ENCODE peak calls at places on chromosomes 3 and 15, in five cellular contexts. One of them, this sample, is unnamed.

GRCh38 chr15:62035256-62035908 is 24.9 kb downstream of the VPS13C start:
- DNase-seq in neural progenitor cell: no peak
- DNase-seq in B cell: no peak
- DNase-seq in fibroblast of the aortic adventitia: peak; percentile 69
- DNase-seq in upper lobe of right lung: no peak
- DNase-seq in this sample: peak; percentile 55

GRCh38 chr3:50333744-50334328 is 5.8 kb upstream of the TUSC2 start:
- DNase-seq in neural progenitor cell: no peak
- DNase-seq in upper lobe of right lung: no peak
- DNase-seq in B cell: no peak
- DNase-seq in fibroblast of the aortic adventitia: peak; percentile 94
- DNase-seq in this sample: peak; percentile 94

GRCh38 chr15:70856884-70857546 is 3.1 kb upstream of the LARP6 start:
- DNase-seq in upper lobe of right lung: no peak
- DNase-seq in B cell: no peak
- DNase-seq in neural progenitor cell: no peak
- DNase-seq in fibroblast of the aortic adventitia: peak; percentile 100
- DNase-seq in this sample: peak; percentile 99

GRCh38 chr3:23496165-23496564 is 293.0 kb downstream of the UBE2E2 start:
- DNase-seq in B cell: no peak
- DNase-seq in fibroblast of the aortic adventitia: no peak
- DNase-seq in neural progenitor cell: no peak
- DNase-seq in upper lobe of right lung: no peak
- DNase-seq in this sample: no peak

GRCh38 chr3:126569390-126569975 is 10.8 kb upstream of the C3orf22 start:
- DNase-seq in neural progenitor cell: no peak
- DNase-seq in B cell: no peak
- DNase-seq in fibroblast of the aortic adventitia: no peak
- DNase-seq in upper lobe of right lung: no peak
- DNase-seq in this sample: no peak

GRCh38 chr15:81939604-81940440 is 106.0 kb downstream of the MEX3B start:
- DNase-seq in upper lobe of right lung: no peak
- DNase-seq in B cell: no peak
- DNase-seq in neural progenitor cell: peak; percentile 60
- DNase-seq in fibroblast of the aortic adventitia: peak; percentile 34
- DNase-seq in this sample: peak; percentile 44

GRCh38 chr3:187615630-187616029 is 54.6 kb downstream of the SST start:
- DNase-seq in B cell: no peak
- DNase-seq in fibroblast of the aortic adventitia: no peak
- DNase-seq in neural progenitor cell: no peak
- DNase-seq in upper lobe of right lung: no peak
- DNase-seq in this sample: no peak

GRCh38 chr3:66998899-66999235 is 760 bp downstream of the KBTBD8 start:
- DNase-seq in B cell: no peak
- DNase-seq in upper lobe of right lung: no peak
- DNase-seq in fibroblast of the aortic adventitia: peak; percentile 47
- DNase-seq in neural progenitor cell: no peak
- DNase-seq in this sample: no peak

GRCh38 chr15:54481819-54482218 is 503.6 kb downstream of the UNC13C start:
- DNase-seq in fibroblast of the aortic adventitia: no peak
- DNase-seq in B cell: no peak
- DNase-seq in upper lobe of right lung: no peak
- DNase-seq in neural progenitor cell: no peak
- DNase-seq in this sample: no peak

GRCh38 chr15:80613762-80614365 is 81.2 kb upstream of the ABHD17C start:
- DNase-seq in fibroblast of the aortic adventitia: no peak
- DNase-seq in neural progenitor cell: no peak
- DNase-seq in upper lobe of right lung: no peak
- DNase-seq in B cell: no peak
- DNase-seq in this sample: no peak

GRCh38 chr3:57004154-57004730 is 56.2 kb upstream of the SPATA12 start:
- DNase-seq in upper lobe of right lung: no peak
- DNase-seq in fibroblast of the aortic adventitia: no peak
- DNase-seq in B cell: no peak
- DNase-seq in neural progenitor cell: no peak
- DNase-seq in this sample: no peak

GRCh38 chr3:53166781-53167291 is 5.8 kb downstream of the PRKCD start:
- DNase-seq in fibroblast of the aortic adventitia: peak; percentile 74
- DNase-seq in upper lobe of right lung: peak; percentile 88
- DNase-seq in B cell: no peak
- DNase-seq in neural progenitor cell: no peak
- DNase-seq in this sample: peak; percentile 73

GRCh38 chr15:56537881-56538280 is 72.9 kb upstream of the MNS1 start:
- DNase-seq in neural progenitor cell: no peak
- DNase-seq in B cell: peak; percentile 47
- DNase-seq in upper lobe of right lung: peak; percentile 57
- DNase-seq in fibroblast of the aortic adventitia: no peak
- DNase-seq in this sample: no peak

DNA sequence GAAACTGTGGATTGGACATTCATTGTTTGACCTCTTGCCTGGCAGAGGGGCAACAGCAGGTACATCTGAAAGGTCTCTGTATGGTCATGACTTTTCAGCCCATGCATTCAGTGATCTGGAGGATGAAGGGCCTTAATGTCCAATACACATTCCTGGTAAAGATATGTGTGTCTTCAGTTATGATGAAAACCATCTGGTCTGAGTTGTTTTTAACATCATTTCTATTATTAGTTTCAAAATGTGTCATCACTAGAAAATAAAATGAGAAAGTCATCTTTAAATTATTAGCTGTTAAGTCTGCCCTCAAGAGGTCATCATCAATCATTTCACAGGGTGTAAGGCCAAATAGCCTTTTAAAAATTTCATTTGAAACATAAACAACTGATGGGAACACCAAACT is 92.1 kb upstream of the PLSCR4 start:
- DNase-seq in neural progenitor cell: no peak
- DNase-seq in B cell: no peak
- DNase-seq in upper lobe of right lung: no peak
- DNase-seq in fibroblast of the aortic adventitia: peak; percentile 83
- DNase-seq in this sample: peak; percentile 76
- TF ChIP-seq CTCF in neural progenitor cell: no peak
- TF ChIP-seq CTCF in B cell: no peak
- TF ChIP-seq CTCF in upper lobe of right lung: no peak
- TF ChIP-seq CTCF in fibroblast of the aortic adventitia: no peak
- TF ChIP-seq CTCF in this sample: no peak

GRCh38 chr3:71859128-71859519 is 74.2 kb upstream of the PROK2 start:
- DNase-seq in neural progenitor cell: peak; percentile 60
- DNase-seq in B cell: no peak
- DNase-seq in upper lobe of right lung: no peak
- DNase-seq in fibroblast of the aortic adventitia: peak; percentile 10
- DNase-seq in this sample: peak; percentile 4
- TF ChIP-seq CTCF in neural progenitor cell: peak; percentile 74
- TF ChIP-seq CTCF in B cell: no peak
- TF ChIP-seq CTCF in upper lobe of right lung: peak; percentile 42
- TF ChIP-seq CTCF in fibroblast of the aortic adventitia: no peak
- TF ChIP-seq CTCF in this sample: no peak

DNA sequence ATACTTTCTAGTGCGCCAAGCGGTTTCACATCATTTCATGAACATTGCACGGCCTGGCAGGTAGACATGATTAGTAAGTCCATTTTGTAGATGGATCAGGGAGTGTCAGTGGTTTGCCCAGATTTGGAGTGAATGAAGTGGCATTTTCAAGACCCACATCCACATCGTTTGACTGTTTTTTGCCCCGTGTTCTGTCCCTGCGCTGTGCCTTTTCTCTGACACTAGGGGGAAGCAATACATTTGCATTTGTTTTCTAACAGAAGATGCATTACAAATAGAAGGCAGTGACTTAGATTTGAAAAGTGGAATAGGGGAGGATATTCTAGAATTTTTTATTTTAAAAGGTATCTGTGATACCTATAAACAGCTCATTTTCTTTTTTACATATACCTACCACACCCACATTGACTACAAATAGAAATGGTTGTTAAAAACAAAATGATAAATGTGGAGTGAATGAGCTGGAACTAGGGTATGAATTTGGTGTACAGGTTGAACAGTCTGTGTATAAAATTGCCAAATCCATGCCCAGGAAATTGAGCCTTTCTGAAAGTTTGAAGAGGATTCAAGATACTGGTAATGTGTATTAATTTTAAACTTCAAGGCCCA is 98.0 kb downstream of the USP13 start:
- DNase-seq in B cell: no peak
- DNase-seq in neural progenitor cell: peak; percentile 46
- DNase-seq in fibroblast of the aortic adventitia: peak; percentile 41
- DNase-seq in upper lobe of right lung: no peak
- DNase-seq in this sample: peak; percentile 32
- TF ChIP-seq CTCF in B cell: no peak
- TF ChIP-seq CTCF in neural progenitor cell: peak; percentile 61
- TF ChIP-seq CTCF in fibroblast of the aortic adventitia: peak; percentile 81
- TF ChIP-seq CTCF in upper lobe of right lung: peak; percentile 43
- TF ChIP-seq CTCF in this sample: peak; percentile 77

GRCh38 chr3:170496026-170496867 is 77.6 kb downstream of the CLDN11 start:
- DNase-seq in fibroblast of the aortic adventitia: no peak
- DNase-seq in neural progenitor cell: peak; percentile 4
- DNase-seq in upper lobe of right lung: no peak
- DNase-seq in B cell: no peak
- DNase-seq in this sample: no peak
- TF ChIP-seq CTCF in fibroblast of the aortic adventitia: no peak
- TF ChIP-seq CTCF in neural progenitor cell: peak; percentile 30
- TF ChIP-seq CTCF in upper lobe of right lung: no peak
- TF ChIP-seq CTCF in B cell: no peak
- TF ChIP-seq CTCF in this sample: no peak

GRCh38 chr3:47130557-47130956 is 33.4 kb downstream of the SETD2 start:
- DNase-seq in neural progenitor cell: no peak
- DNase-seq in upper lobe of right lung: no peak
- DNase-seq in B cell: no peak
- DNase-seq in fibroblast of the aortic adventitia: no peak
- DNase-seq in this sample: no peak
- TF ChIP-seq CTCF in neural progenitor cell: no peak
- TF ChIP-seq CTCF in upper lobe of right lung: no peak
- TF ChIP-seq CTCF in B cell: no peak
- TF ChIP-seq CTCF in fibroblast of the aortic adventitia: no peak
- TF ChIP-seq CTCF in this sample: no peak

DNA sequence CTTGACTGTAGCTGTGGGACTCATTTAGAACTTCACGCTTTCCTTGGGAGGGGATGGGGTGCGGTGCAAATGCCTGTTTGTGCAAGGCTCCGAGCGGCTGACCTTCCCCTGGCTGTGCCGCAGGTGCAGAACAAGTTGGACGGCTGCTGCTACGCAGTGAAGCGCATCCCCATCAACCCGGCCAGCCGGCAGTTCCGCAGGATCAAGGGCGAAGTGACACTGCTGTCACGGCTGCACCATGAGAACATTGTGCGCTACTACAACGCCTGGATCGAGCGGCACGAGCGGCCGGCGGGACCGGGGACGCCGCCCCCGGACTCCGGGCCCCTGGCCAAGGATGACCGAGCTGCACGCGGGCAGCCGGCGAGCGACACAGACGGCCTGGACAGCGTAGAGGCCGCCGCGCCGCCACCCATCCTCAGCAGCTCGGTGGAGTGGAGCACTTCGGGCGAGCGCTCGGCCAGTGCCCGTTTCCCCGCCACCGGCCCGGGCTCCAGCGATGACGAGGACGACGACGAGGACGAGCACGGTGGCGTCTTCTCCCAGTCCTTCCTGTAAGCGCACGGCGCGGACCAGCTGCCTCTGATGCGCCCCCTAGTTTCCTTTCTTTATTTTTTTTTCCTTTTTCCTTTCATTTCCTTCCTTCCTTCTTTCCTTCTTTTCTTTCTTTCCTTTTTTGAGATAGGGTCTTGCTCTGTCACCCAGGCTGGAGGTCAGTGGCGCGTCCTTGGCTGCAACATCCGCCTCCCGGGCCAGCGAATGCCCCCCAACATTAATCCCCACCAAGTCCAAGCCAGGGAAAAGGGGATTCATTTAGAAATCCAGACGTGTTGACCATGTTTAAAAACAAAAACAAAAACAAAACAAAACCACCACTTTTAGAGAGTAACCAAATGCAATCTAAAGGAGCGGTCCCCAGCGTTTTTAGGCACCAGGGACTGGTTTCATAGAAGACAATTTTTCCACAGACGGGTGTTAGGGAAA is 42.7 kb downstream of the EIF2AK4 start:
- DNase-seq in B cell: no peak
- DNase-seq in fibroblast of the aortic adventitia: peak; percentile 40
- DNase-seq in neural progenitor cell: peak; percentile 61
- DNase-seq in upper lobe of right lung: peak; percentile 71
- DNase-seq in this sample: peak; percentile 58
- TF ChIP-seq CTCF in B cell: no peak
- TF ChIP-seq CTCF in fibroblast of the aortic adventitia: peak; percentile 38
- TF ChIP-seq CTCF in neural progenitor cell: peak; percentile 32
- TF ChIP-seq CTCF in upper lobe of right lung: peak; percentile 49
- TF ChIP-seq CTCF in this sample: peak; percentile 37

DNA sequence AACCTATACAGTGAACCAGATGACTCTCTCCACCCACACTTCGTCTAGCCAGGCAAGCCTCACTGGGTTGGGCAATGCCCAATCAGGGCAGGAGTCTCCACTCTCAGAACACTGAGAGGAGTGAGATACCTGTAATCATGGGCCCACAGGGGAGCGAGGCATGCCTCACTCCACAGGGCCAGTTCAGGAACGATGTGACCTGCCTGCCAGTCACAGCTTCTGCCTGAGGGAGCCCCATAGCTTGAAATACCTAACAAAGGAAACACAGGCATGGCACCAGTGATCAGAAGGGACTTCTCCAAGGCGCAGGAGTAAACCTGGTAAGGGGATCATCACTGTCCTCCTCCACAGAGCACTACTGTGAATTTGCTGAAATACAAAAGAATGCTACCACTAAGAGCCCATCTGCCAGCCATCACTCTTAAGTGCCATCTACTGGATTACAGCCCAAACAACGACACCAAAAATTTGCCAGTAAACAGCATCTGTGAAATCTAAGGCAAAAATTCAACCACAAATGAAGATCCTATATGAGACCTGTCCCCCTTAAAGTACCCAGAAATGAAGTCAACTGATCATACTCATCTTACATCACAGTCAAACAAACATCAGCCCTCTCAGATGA is 689.9 kb upstream of the SEMA6D start:
- DNase-seq in upper lobe of right lung: no peak
- DNase-seq in B cell: no peak
- DNase-seq in neural progenitor cell: peak; percentile 48
- DNase-seq in fibroblast of the aortic adventitia: no peak
- DNase-seq in this sample: no peak
- TF ChIP-seq CTCF in upper lobe of right lung: no peak
- TF ChIP-seq CTCF in B cell: no peak
- TF ChIP-seq CTCF in neural progenitor cell: peak; percentile 55
- TF ChIP-seq CTCF in fibroblast of the aortic adventitia: no peak
- TF ChIP-seq CTCF in this sample: no peak

GRCh38 chr3:163490119-163490518 is 1588.2 kb downstream of the SI start:
- DNase-seq in fibroblast of the aortic adventitia: no peak
- DNase-seq in upper lobe of right lung: no peak
- DNase-seq in neural progenitor cell: peak; percentile 82
- DNase-seq in B cell: no peak
- DNase-seq in this sample: peak; percentile 24
- TF ChIP-seq CTCF in fibroblast of the aortic adventitia: no peak
- TF ChIP-seq CTCF in upper lobe of right lung: peak; percentile 35
- TF ChIP-seq CTCF in neural progenitor cell: peak; percentile 82
- TF ChIP-seq CTCF in B cell: no peak
- TF ChIP-seq CTCF in this sample: peak; percentile 48